ENCODE peak calls at places on chromosomes 13 and 19, in ten cellular contexts. X is skeletal muscle cell; R is naive thymus-derived CD8-positive, alpha-beta T cell; A is stomach; H is left colon; U is SK-MEL-5; Z is stimulated activated CD4-positive, alpha-beta T cell treated with anti-CD3 and anti-CD28 coated beads, Interleukin-2, amount 100 ng/mL, for 24 hours; K is activated T-helper 1 cell treated with anti-CD3 and anti-CD28 coated beads, Interleukin-2, amount 50 U/mL, for 16 hours; S is naive thymus-derived CD4-positive, alpha-beta T cell; Y is osteocyte. D is an unnamed sample.

GRCh38 chr19:38564981-38565685 is 52.6 kb downstream of the MAP4K1 start:
- DNase-seq in X (no peak), R (no peak), A (no peak), H (peak), U (no peak), Z (peak), K (no peak), S (no peak), Y (no peak), D (no peak)

GRCh38 chr19:9645466-9645865 is 24.4 kb upstream of the ZNF561 start:
- DNase-seq in X (no peak), R (no peak), A (no peak), H (no peak), U (peak), Z (no peak), K (no peak), S (no peak), Y (no peak), D (no peak)

GRCh38 chr19:11382898-11383705 is 1.0 kb downstream of the EPOR start:
- DNase-seq in X (no peak), R (peak), A (peak), H (peak), U (peak), Z (peak), K (no peak), S (no peak), Y (peak), D (no peak)

GRCh38 chr13:40389081-40389641 is 277.3 kb downstream of the FOXO1 start:
- DNase-seq in X (no peak), R (peak), A (no peak), H (peak), U (no peak), Z (peak), K (no peak), S (peak), Y (no peak), D (no peak)

GRCh38 chr19:58338825-58339558 is 12.2 kb downstream of the ZSCAN22 start:
- DNase-seq in X (no peak), R (no peak), A (no peak), H (no peak), U (no peak), Z (no peak), K (no peak), S (no peak), Y (no peak), D (no peak)

GRCh38 chr19:39814595-39814994 is 19.4 kb downstream of the DYRK1B start:
- DNase-seq in X (no peak), R (no peak), A (no peak), H (no peak), U (no peak), Z (no peak), K (no peak), S (no peak), Y (no peak), D (no peak)

GRCh38 chr13:29581666-29582065 is 13.8 kb downstream of the SLC7A1 start:
- DNase-seq in X (no peak), R (no peak), A (no peak), H (no peak), U (no peak), Z (no peak), K (no peak), S (no peak), Y (no peak), D (no peak)

GRCh38 chr13:30829145-30829544 is 76.9 kb upstream of the MEDAG start:
- DNase-seq in X (peak), R (no peak), A (no peak), H (no peak), U (no peak), Z (no peak), K (no peak), S (no peak), Y (no peak), D (no peak)

GRCh38 chr19:30118760-30119159 is 176.7 kb downstream of the URI1 start:
- DNase-seq in X (no peak), R (peak), A (no peak), H (no peak), U (no peak), Z (no peak), K (no peak), S (no peak), Y (no peak), D (no peak)

GRCh38 chr19:18223860-18224524 is 2.2 kb downstream of the PDE4C start:
- DNase-seq in X (no peak), R (no peak), A (no peak), H (peak), U (peak), Z (peak), K (no peak), S (no peak), Y (no peak), D (no peak)

GRCh38 chr13:44573790-44574465 is 2.2 kb downstream of the TSC22D1 start:
- DNase-seq in X (peak), R (no peak), A (peak), H (no peak), U (peak), Z (no peak), K (no peak), S (no peak), Y (peak), D (no peak)

GRCh38 chr19:46720516-46721239 is 3.8 kb upstream of the PRKD2 start:
- DNase-seq in X (no peak), R (no peak), A (no peak), H (no peak), U (no peak), Z (no peak), K (no peak), S (no peak), Y (no peak), D (no peak)

GRCh38 chr13:31174018-31174417 is 12.3 kb upstream of the HSPH1 start:
- DNase-seq in X (no peak), R (no peak), A (no peak), H (no peak), U (no peak), Z (no peak), K (no peak), S (no peak), Y (no peak), D (no peak)

GRCh38 chr19:43700368-43701015 is 15.4 kb upstream of the IRGC start:
- DNase-seq in X (peak), R (no peak), A (peak), H (peak), U (no peak), Z (no peak), K (no peak), S (peak), Y (no peak), D (peak)

GRCh38 chr19:49588370-49589122 is 2.4 kb upstream of the PRR12 start:
- DNase-seq in X (no peak), R (no peak), A (no peak), H (no peak), U (no peak), Z (peak), K (no peak), S (peak), Y (no peak), D (no peak)

GRCh38 chr13:19781526-19781925 is 1.2 kb downstream of the PSPC1 start:
- DNase-seq in X (no peak), R (no peak), A (no peak), H (no peak), U (no peak), Z (peak), K (no peak), S (no peak), Y (no peak), D (no peak)

GRCh38 chr19:10976200-10976892 is 15.5 kb downstream of the SMARCA4 start:
- DNase-seq in X (no peak), R (no peak), A (peak), H (no peak), U (no peak), Z (no peak), K (no peak), S (no peak), Y (no peak), D (no peak)

GRCh38 chr19:7870571-7871279 is 3.5 kb downstream of the PRR36 start:
- DNase-seq in X (no peak), R (peak), A (peak), H (peak), U (peak), Z (peak), K (no peak), S (peak), Y (no peak), D (no peak)

GRCh38 chr19:15640294-15640903 is at the start of gene CYP4F3:
- DNase-seq in X (no peak), R (no peak), A (peak), H (peak), U (no peak), Z (no peak), K (no peak), S (no peak), Y (peak), D (no peak)

GRCh38 chr13:112330066-112330465 is 46.1 kb upstream of the SPACA7 start:
- DNase-seq in X (no peak), R (no peak), A (no peak), H (no peak), U (no peak), Z (no peak), K (no peak), S (no peak), Y (no peak), D (no peak)

GRCh38 chr19:55146648-55147218 is 2.3 kb downstream of the TNNT1 start:
- DNase-seq in X (no peak), R (no peak), A (no peak), H (peak), U (peak), Z (no peak), K (no peak), S (no peak), Y (no peak), D (no peak)

GRCh38 chr19:5478925-5479588 is 23.8 kb downstream of the ZNRF4 start:
- DNase-seq in X (no peak), R (no peak), A (no peak), H (no peak), U (no peak), Z (no peak), K (no peak), S (no peak), Y (no peak), D (no peak)

GRCh38 chr13:105996391-105997028 is 539.0 kb downstream of the EFNB2 start:
- DNase-seq in X (no peak), R (no peak), A (no peak), H (no peak), U (no peak), Z (no peak), K (no peak), S (no peak), Y (no peak), D (no peak)

GRCh38 chr13:97913206-97913605 is 40.3 kb upstream of the IPO5 start:
- DNase-seq in X (no peak), R (no peak), A (no peak), H (no peak), U (no peak), Z (no peak), K (no peak), S (no peak), Y (no peak), D (no peak)

GRCh38 chr19:5799247-5800241 is 5.3 kb upstream of the NRTN start:
- DNase-seq in X (no peak), R (no peak), A (peak), H (no peak), U (no peak), Z (no peak), K (no peak), S (no peak), Y (no peak), D (no peak)

GRCh38 chr13:75299913-75300862 is 181.8 kb downstream of the TBC1D4 start:
- DNase-seq in X (peak), R (no peak), A (no peak), H (no peak), U (no peak), Z (no peak), K (no peak), S (no peak), Y (no peak), D (peak)

GRCh38 chr19:51127755-51128154 is 3.0 kb downstream of the SIGLEC9 start:
- DNase-seq in X (peak), R (no peak), A (no peak), H (no peak), U (no peak), Z (no peak), K (no peak), S (no peak), Y (no peak), D (no peak)

GRCh38 chr13:84433024-84433423 is 550.8 kb upstream of the SLITRK1 start:
- DNase-seq in X (peak), R (no peak), A (no peak), H (no peak), U (no peak), Z (no peak), K (no peak), S (no peak), Y (no peak), D (peak)

GRCh38 chr19:13212759-13213330 is 62.6 kb downstream of the IER2 start:
- DNase-seq in X (no peak), R (peak), A (peak), H (peak), U (peak), Z (peak), K (peak), S (peak), Y (no peak), D (no peak)

GRCh38 chr19:34838753-34839431 is 65.9 kb upstream of the ZNF599 start:
- DNase-seq in X (no peak), R (peak), A (peak), H (peak), U (peak), Z (peak), K (no peak), S (peak), Y (peak), D (no peak)

GRCh38 chr19:24033962-24034342 is 53.0 kb upstream of the ZNF254 start:
- DNase-seq in X (no peak), R (no peak), A (peak), H (peak), U (peak), Z (peak), K (no peak), S (peak), Y (no peak), D (peak)

GRCh38 chr19:21843081-21843480 is 7.1 kb upstream of the ZNF43 start:
- DNase-seq in X (no peak), R (no peak), A (no peak), H (no peak), U (no peak), Z (no peak), K (no peak), S (no peak), Y (peak), D (no peak)

GRCh38 chr13:28964052-28964451 is 143.9 kb downstream of the MTUS2 start:
- DNase-seq in X (no peak), R (no peak), A (no peak), H (no peak), U (no peak), Z (no peak), K (no peak), S (no peak), Y (no peak), D (no peak)

GRCh38 chr13:23996456-23996855 is 99.2 kb upstream of the C1QTNF9B start:
- DNase-seq in X (no peak), R (no peak), A (no peak), H (no peak), U (no peak), Z (no peak), K (no peak), S (no peak), Y (peak), D (no peak)

D was measured in BJ.